ENCODE peak calls at places on chromosomes 4 and X, in nine cellular contexts. B is anterior cingulate cortex; E is sciatic nerve; V is stimulated activated CD4-positive, alpha-beta T cell treated with anti-CD3 and anti-CD28 coated beads, Interleukin-2, amount 100 ng/mL, for 48 hours; H is stimulated activated CD8-positive, alpha-beta memory T cell treated with anti-CD3 and anti-CD28 coated beads, Interleukin-4, amount 100 ng/mL, for 24 hours; W is heart right ventricle; G is ovary; J is activated CD8-positive, alpha-beta memory T cell treated with anti-CD3 and anti-CD28 coated beads, Interleukin-2, amount 50 U/mL, for 4 hours; S is caudate nucleus. R is an unnamed sample.

GRCh38 chrX:46179748-46180147 is 365.5 kb downstream of the ZNF674 start:
- DNase-seq in B (no peak), G (no peak), W (no peak), S (no peak), H (no peak), E (no peak), J (no peak), V (no peak), R (no peak)

GRCh38 chrX:53723381-53723780 is 36.9 kb upstream of the HUWE1 start:
- DNase-seq in B (no peak), V (no peak), J (no peak), S (no peak), G (no peak), E (no peak), W (no peak), H (no peak), R (no peak)

GRCh38 chr4:148445071-148445902 is 3.1 kb upstream of the NR3C2 start:
- DNase-seq in G (peak), H (peak), E (peak), B (peak), V (peak), J (peak), W (peak), S (peak), R (peak)

GRCh38 chr4:23105759-23106370 is 413.1 kb downstream of the GBA3 start:
- DNase-seq in E (no peak), G (no peak), W (no peak), H (no peak), B (no peak), S (no peak), V (no peak), J (no peak), R (no peak)

GRCh38 chrX:96985046-96985445 is 101.3 kb downstream of the RPA4 start:
- DNase-seq in S (no peak), V (no peak), G (no peak), H (no peak), B (no peak), W (no peak), E (no peak), J (no peak), R (no peak)

GRCh38 chr4:113311047-113311446 is 261.6 kb downstream of the ANK2 start:
- DNase-seq in S (no peak), J (no peak), V (no peak), W (no peak), E (no peak), B (no peak), H (no peak), G (no peak), R (no peak)

GRCh38 chr4:24104173-24104572 is 214.3 kb upstream of the PPARGC1A start:
- DNase-seq in J (no peak), S (no peak), G (no peak), W (no peak), E (no peak), H (no peak), B (no peak), V (no peak), R (no peak)

GRCh38 chr4:15381806-15382338 is 46.0 kb upstream of the C1QTNF7 start:
- DNase-seq in H (no peak), S (no peak), B (no peak), V (no peak), J (no peak), E (no peak), G (no peak), W (no peak), R (no peak)

R was measured in posterior cingulate gyrus.